ENCODE peak calls at places on chromosomes 5 and 9, in seven cellular contexts. One of them, this sample, is unnamed.

GRCh38 chr5:173412566-173412965 is 84.4 kb upstream of the STC2 start:
- DNase-seq in A549: no peak
- DNase-seq in pancreas: no peak
- DNase-seq in cardiac muscle cell: no peak
- DNase-seq in IMR-90: peak; percentile 66
- DNase-seq in MM.1S: no peak
- DNase-seq in tibial nerve: no peak
- DNase-seq in this sample: no peak

GRCh38 chr5:89968870-89969472 is 440.6 kb downstream of the CETN3 start:
- DNase-seq in A549: no peak
- DNase-seq in pancreas: no peak
- DNase-seq in cardiac muscle cell: no peak
- DNase-seq in IMR-90: no peak
- DNase-seq in MM.1S: no peak
- DNase-seq in tibial nerve: no peak
- DNase-seq in this sample: no peak

GRCh38 chr5:83718195-83718825 is 2.3 kb downstream of the HAPLN1 start:
- DNase-seq in A549: peak; percentile 72
- DNase-seq in pancreas: no peak
- DNase-seq in cardiac muscle cell: peak; percentile 85
- DNase-seq in IMR-90: peak; percentile 73
- DNase-seq in MM.1S: peak; percentile 69
- DNase-seq in tibial nerve: peak; percentile 31
- DNase-seq in this sample: no peak

GRCh38 chr5:5490774-5491347 is 68.4 kb downstream of the ICE1 start:
- DNase-seq in A549: no peak
- DNase-seq in pancreas: no peak
- DNase-seq in cardiac muscle cell: no peak
- DNase-seq in IMR-90: no peak
- DNase-seq in MM.1S: no peak
- DNase-seq in tibial nerve: no peak
- DNase-seq in this sample: no peak

GRCh38 chr5:158409507-158409906 is 550.6 kb upstream of the CLINT1 start:
- DNase-seq in A549: no peak
- DNase-seq in pancreas: no peak
- DNase-seq in cardiac muscle cell: no peak
- DNase-seq in IMR-90: no peak
- DNase-seq in MM.1S: peak; percentile 42
- DNase-seq in tibial nerve: no peak
- DNase-seq in this sample: no peak

GRCh38 chr5:165805756-165806155 is 2300.3 kb downstream of the MAT2B start:
- DNase-seq in A549: no peak
- DNase-seq in pancreas: no peak
- DNase-seq in cardiac muscle cell: peak; percentile 21
- DNase-seq in IMR-90: no peak
- DNase-seq in MM.1S: no peak
- DNase-seq in tibial nerve: no peak
- DNase-seq in this sample: no peak

GRCh38 chr5:76025069-76025468 is 58.1 kb upstream of the SV2C start:
- DNase-seq in A549: no peak
- DNase-seq in pancreas: no peak
- DNase-seq in cardiac muscle cell: no peak
- DNase-seq in IMR-90: no peak
- DNase-seq in MM.1S: no peak
- DNase-seq in tibial nerve: no peak
- DNase-seq in this sample: no peak

GRCh38 chr9:70093944-70094343 is 50.3 kb downstream of the MAMDC2 start:
- DNase-seq in A549: no peak
- DNase-seq in pancreas: no peak
- DNase-seq in cardiac muscle cell: no peak
- DNase-seq in IMR-90: no peak
- DNase-seq in MM.1S: peak; percentile 75
- DNase-seq in tibial nerve: no peak
- DNase-seq in this sample: no peak

GRCh38 chr9:88326936-88327335 is 61.3 kb upstream of the SPIN1 start:
- DNase-seq in A549: no peak
- DNase-seq in pancreas: no peak
- DNase-seq in cardiac muscle cell: no peak
- DNase-seq in IMR-90: no peak
- DNase-seq in MM.1S: no peak
- DNase-seq in tibial nerve: no peak
- DNase-seq in this sample: no peak

GRCh38 chr9:112061152-112061740 is 113.9 kb downstream of the SUSD1 start:
- DNase-seq in A549: peak; percentile 80
- DNase-seq in pancreas: no peak
- DNase-seq in cardiac muscle cell: no peak
- DNase-seq in IMR-90: peak; percentile 99
- DNase-seq in MM.1S: peak; percentile 44
- DNase-seq in tibial nerve: peak; percentile 44
- DNase-seq in this sample: peak; percentile 53

GRCh38 chr9:98995059-98995665 is 51.5 kb downstream of the COL15A1 start:
- DNase-seq in A549: no peak
- DNase-seq in pancreas: peak; percentile 59
- DNase-seq in cardiac muscle cell: no peak
- DNase-seq in IMR-90: no peak
- DNase-seq in MM.1S: no peak
- DNase-seq in tibial nerve: no peak
- DNase-seq in this sample: no peak

GRCh38 chr9:89179535-89179919 is 909 bp upstream of the SHC3 start:
- DNase-seq in A549: peak; percentile 27
- DNase-seq in pancreas: no peak
- DNase-seq in cardiac muscle cell: peak; percentile 4
- DNase-seq in IMR-90: peak; percentile 68
- DNase-seq in MM.1S: no peak
- DNase-seq in tibial nerve: no peak
- DNase-seq in this sample: no peak

GRCh38 chr5:10684303-10685086 is 76.5 kb downstream of the DAP start:
- DNase-seq in A549: no peak
- DNase-seq in pancreas: no peak
- DNase-seq in cardiac muscle cell: no peak
- DNase-seq in IMR-90: no peak
- DNase-seq in MM.1S: no peak
- DNase-seq in tibial nerve: no peak
- DNase-seq in this sample: no peak

GRCh38 chr5:95861858-95862561 is 39.5 kb upstream of the GLRX start:
- DNase-seq in A549: peak; percentile 40
- DNase-seq in pancreas: no peak
- DNase-seq in cardiac muscle cell: no peak
- DNase-seq in IMR-90: peak; percentile 60
- DNase-seq in MM.1S: no peak
- DNase-seq in tibial nerve: no peak
- DNase-seq in this sample: no peak

GRCh38 chr9:134391319-134392231 is 65.3 kb downstream of the RXRA start:
- DNase-seq in A549: no peak
- DNase-seq in pancreas: no peak
- DNase-seq in cardiac muscle cell: no peak
- DNase-seq in IMR-90: no peak
- DNase-seq in MM.1S: peak; percentile 68
- DNase-seq in tibial nerve: no peak
- DNase-seq in this sample: no peak

GRCh38 chr5:151751091-151751490 is 7.3 kb downstream of the ATOX1 start:
- DNase-seq in A549: no peak
- DNase-seq in pancreas: no peak
- DNase-seq in cardiac muscle cell: no peak
- DNase-seq in IMR-90: peak; percentile 13
- DNase-seq in MM.1S: no peak
- DNase-seq in tibial nerve: no peak
- DNase-seq in this sample: no peak

GRCh38 chr9:1876891-1877496 is 138.2 kb upstream of the SMARCA2 start:
- DNase-seq in A549: no peak
- DNase-seq in pancreas: no peak
- DNase-seq in cardiac muscle cell: no peak
- DNase-seq in IMR-90: no peak
- DNase-seq in MM.1S: peak; percentile 43
- DNase-seq in tibial nerve: no peak
- DNase-seq in this sample: no peak

GRCh38 chr9:134828892-134829291 is 51.7 kb upstream of the FCN2 start:
- DNase-seq in A549: no peak
- DNase-seq in pancreas: no peak
- DNase-seq in cardiac muscle cell: no peak
- DNase-seq in IMR-90: no peak
- DNase-seq in MM.1S: no peak
- DNase-seq in tibial nerve: no peak
- DNase-seq in this sample: no peak

GRCh38 chr9:119289740-119290139 is 79.5 kb downstream of the BRINP1 start:
- DNase-seq in A549: peak; percentile 53
- DNase-seq in pancreas: peak; percentile 18
- DNase-seq in cardiac muscle cell: peak; percentile 75
- DNase-seq in IMR-90: no peak
- DNase-seq in MM.1S: peak; percentile 61
- DNase-seq in tibial nerve: peak; percentile 85
- DNase-seq in this sample: no peak

GRCh38 chr5:113612060-113612496 is 98.6 kb downstream of the YTHDC2 start:
- DNase-seq in A549: peak; percentile 35
- DNase-seq in pancreas: no peak
- DNase-seq in cardiac muscle cell: peak; percentile 41
- DNase-seq in IMR-90: peak; percentile 51
- DNase-seq in MM.1S: peak; percentile 43
- DNase-seq in tibial nerve: no peak
- DNase-seq in this sample: no peak

GRCh38 chr5:113546711-113547159 is 33.2 kb downstream of the YTHDC2 start:
- DNase-seq in A549: no peak
- DNase-seq in pancreas: no peak
- DNase-seq in cardiac muscle cell: no peak
- DNase-seq in IMR-90: peak; percentile 79
- DNase-seq in MM.1S: no peak
- DNase-seq in tibial nerve: no peak
- DNase-seq in this sample: no peak

GRCh38 chr5:88666761-88667186 is 216.2 kb downstream of the MEF2C start:
- DNase-seq in A549: no peak
- DNase-seq in pancreas: no peak
- DNase-seq in cardiac muscle cell: no peak
- DNase-seq in IMR-90: peak; percentile 15
- DNase-seq in MM.1S: peak; percentile 63
- DNase-seq in tibial nerve: no peak
- DNase-seq in this sample: no peak
- H3K4me3 ChIP-seq in A549: no peak overlapping the region
- H3K4me3 ChIP-seq in pancreas: peak overlapping the region; percentile 10
- H3K4me3 ChIP-seq in cardiac muscle cell: no peak overlapping the region
- H3K4me3 ChIP-seq in IMR-90: peak overlapping the region; percentile 52
- H3K4me3 ChIP-seq in MM.1S: peak overlapping the region; percentile 79
- H3K4me3 ChIP-seq in tibial nerve: peak overlapping the region; percentile 44
- H3K4me3 ChIP-seq in this sample: peak overlapping the region; percentile 63

GRCh38 chr5:72159501-72159911 is 52.2 kb downstream of the MAP1B start:
- DNase-seq in A549: no peak
- DNase-seq in pancreas: no peak
- DNase-seq in cardiac muscle cell: no peak
- DNase-seq in IMR-90: peak; percentile 73
- DNase-seq in MM.1S: no peak
- DNase-seq in tibial nerve: no peak
- DNase-seq in this sample: no peak
- H3K4me1 ChIP-seq in A549: peaks cover 48% of the 10 kb centered on the region
- H3K4me1 ChIP-seq in pancreas: no peaks in the 10 kb centered on the region
- H3K4me1 ChIP-seq in cardiac muscle cell: no peaks in the 10 kb centered on the region
- H3K4me1 ChIP-seq in IMR-90: peaks cover 39% of the 10 kb centered on the region
- H3K4me1 ChIP-seq in MM.1S: no peaks in the 10 kb centered on the region
- H3K4me1 ChIP-seq in tibial nerve: peaks cover 19% of the 10 kb centered on the region
- H3K4me1 ChIP-seq in this sample: peaks cover 40% of the 10 kb centered on the region

GRCh38 chr5:175796536-175797499 is 74.6 kb upstream of the CPLX2 start:
- DNase-seq in A549: peak; percentile 74
- DNase-seq in pancreas: peak; percentile 76
- DNase-seq in cardiac muscle cell: peak; percentile 97
- DNase-seq in IMR-90: peak; percentile 74
- DNase-seq in MM.1S: peak; percentile 39
- DNase-seq in tibial nerve: peak; percentile 40
- DNase-seq in this sample: no peak
- H3K4me3 ChIP-seq in A549: peak overlapping the region; percentile 53
- H3K4me3 ChIP-seq in pancreas: no peak overlapping the region
- H3K4me3 ChIP-seq in cardiac muscle cell: peak overlapping the region; percentile 26
- H3K4me3 ChIP-seq in IMR-90: no peak overlapping the region
- H3K4me3 ChIP-seq in MM.1S: no peak overlapping the region
- H3K4me3 ChIP-seq in tibial nerve: no peak overlapping the region
- H3K4me3 ChIP-seq in this sample: peak overlapping the region; percentile 49

GRCh38 chr9:38019731-38020130 is 49.3 kb downstream of the SHB start:
- DNase-seq in A549: no peak
- DNase-seq in pancreas: no peak
- DNase-seq in cardiac muscle cell: no peak
- DNase-seq in IMR-90: peak; percentile 44
- DNase-seq in MM.1S: no peak
- DNase-seq in tibial nerve: no peak
- DNase-seq in this sample: no peak
- H3K4me1 ChIP-seq in A549: peaks cover 91% of the 10 kb centered on the region
- H3K4me1 ChIP-seq in pancreas: peaks cover 64% of the 10 kb centered on the region
- H3K4me1 ChIP-seq in cardiac muscle cell: peaks cover 68% of the 10 kb centered on the region
- H3K4me1 ChIP-seq in IMR-90: peaks cover 59% of the 10 kb centered on the region
- H3K4me1 ChIP-seq in MM.1S: no peaks in the 10 kb centered on the region
- H3K4me1 ChIP-seq in tibial nerve: peaks cover 43% of the 10 kb centered on the region
- H3K4me1 ChIP-seq in this sample: peaks cover 58% of the 10 kb centered on the region

GRCh38 chr9:92964981-92965758 is 17.8 kb downstream of the FGD3 start:
- DNase-seq in A549: no peak
- DNase-seq in pancreas: no peak
- DNase-seq in cardiac muscle cell: no peak
- DNase-seq in IMR-90: no peak
- DNase-seq in MM.1S: no peak
- DNase-seq in tibial nerve: no peak
- DNase-seq in this sample: no peak

GRCh38 chr9:92962846-92963245 is 15.5 kb downstream of the FGD3 start:
- DNase-seq in A549: no peak
- DNase-seq in pancreas: no peak
- DNase-seq in cardiac muscle cell: no peak
- DNase-seq in IMR-90: no peak
- DNase-seq in MM.1S: no peak
- DNase-seq in tibial nerve: no peak
- DNase-seq in this sample: no peak

GRCh38 chr9:92963831-92964606 is 16.7 kb downstream of the FGD3 start:
- DNase-seq in A549: no peak
- DNase-seq in pancreas: no peak
- DNase-seq in cardiac muscle cell: no peak
- DNase-seq in IMR-90: no peak
- DNase-seq in MM.1S: peak; percentile 78
- DNase-seq in tibial nerve: peak; percentile 25
- DNase-seq in this sample: no peak

GRCh38 chr9:92965759-92966517 is 18.6 kb downstream of the FGD3 start:
- DNase-seq in A549: no peak
- DNase-seq in pancreas: no peak
- DNase-seq in cardiac muscle cell: no peak
- DNase-seq in IMR-90: no peak
- DNase-seq in MM.1S: no peak
- DNase-seq in tibial nerve: no peak
- DNase-seq in this sample: no peak

DNA sequence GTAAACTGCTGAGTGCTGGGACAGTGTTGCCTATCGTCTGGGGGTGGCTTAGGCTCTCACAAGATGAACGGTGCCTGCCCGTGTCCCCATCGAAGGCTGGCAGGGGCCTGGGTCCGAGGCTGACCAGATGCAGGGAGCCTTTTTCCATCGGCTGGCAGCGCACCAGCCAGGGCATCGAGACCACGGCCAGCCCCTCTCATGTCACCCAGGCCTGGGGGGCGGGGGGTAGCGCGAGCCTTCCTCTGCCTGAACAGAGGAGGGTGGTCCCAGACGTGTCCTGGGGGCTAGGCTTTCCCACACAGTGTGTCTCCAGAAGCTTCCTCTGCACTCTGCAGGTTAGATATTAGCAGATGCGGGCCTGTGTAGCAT is 17.3 kb downstream of the FGD3 start:
- DNase-seq in A549: no peak
- DNase-seq in pancreas: no peak
- DNase-seq in cardiac muscle cell: no peak
- DNase-seq in IMR-90: no peak
- DNase-seq in MM.1S: no peak
- DNase-seq in tibial nerve: no peak
- DNase-seq in this sample: no peak
- H3K4me3 ChIP-seq in A549: no peak overlapping the region
- H3K4me3 ChIP-seq in pancreas: peak overlapping the region; percentile 22
- H3K4me3 ChIP-seq in cardiac muscle cell: no peak overlapping the region
- H3K4me3 ChIP-seq in IMR-90: no peak overlapping the region
- H3K4me3 ChIP-seq in MM.1S: peak overlapping the region; percentile 61
- H3K4me3 ChIP-seq in tibial nerve: peak overlapping the region; percentile 43
- H3K4me3 ChIP-seq in this sample: peak overlapping the region; percentile 62